ENCODE peak calls at places on chromosomes 13 and 19, in four cellular contexts. One of them, this sample, is unnamed.

GRCh38 chr19:41746593-41747227 is 8.6 kb upstream of the CEACAM6 start:
- DNase-seq in tibial nerve: no peak
- DNase-seq in activated CD8-positive, alpha-beta memory T cell treated with anti-CD3 and anti-CD28 coated beads for 1 hour: no peak
- DNase-seq in ascending aorta: no peak
- DNase-seq in this sample: no peak

GRCh38 chr13:67224148-67224846 is 5.8 kb downstream of the PCDH9 start:
- DNase-seq in activated CD8-positive, alpha-beta memory T cell treated with anti-CD3 and anti-CD28 coated beads for 1 hour: no peak
- DNase-seq in tibial nerve: peak; percentile 75
- DNase-seq in ascending aorta: peak; percentile 76
- DNase-seq in this sample: peak; percentile 82

GRCh38 chr19:16273005-16273404 is 51.6 kb upstream of the KLF2 start:
- DNase-seq in activated CD8-positive, alpha-beta memory T cell treated with anti-CD3 and anti-CD28 coated beads for 1 hour: no peak
- DNase-seq in ascending aorta: no peak
- DNase-seq in tibial nerve: no peak
- DNase-seq in this sample: no peak

GRCh38 chr13:77113496-77113895 is 86.5 kb upstream of the FBXL3 start:
- DNase-seq in ascending aorta: no peak
- DNase-seq in tibial nerve: no peak
- DNase-seq in activated CD8-positive, alpha-beta memory T cell treated with anti-CD3 and anti-CD28 coated beads for 1 hour: no peak
- DNase-seq in this sample: no peak

GRCh38 chr13:99344610-99345208 is 37.5 kb upstream of the GPR183 start:
- DNase-seq in ascending aorta: no peak
- DNase-seq in activated CD8-positive, alpha-beta memory T cell treated with anti-CD3 and anti-CD28 coated beads for 1 hour: no peak
- DNase-seq in tibial nerve: no peak
- DNase-seq in this sample: no peak

GRCh38 chr13:92719868-92720267 is 506.7 kb upstream of the GPC6 start:
- DNase-seq in tibial nerve: no peak
- DNase-seq in activated CD8-positive, alpha-beta memory T cell treated with anti-CD3 and anti-CD28 coated beads for 1 hour: no peak
- DNase-seq in ascending aorta: no peak
- DNase-seq in this sample: no peak

GRCh38 chr13:20492641-20493040 is 33.0 kb downstream of the CRYL1 start:
- DNase-seq in ascending aorta: no peak
- DNase-seq in tibial nerve: no peak
- DNase-seq in activated CD8-positive, alpha-beta memory T cell treated with anti-CD3 and anti-CD28 coated beads for 1 hour: no peak
- DNase-seq in this sample: no peak

GRCh38 chr19:12843999-12844732 is 5.9 kb downstream of the MAST1 start:
- DNase-seq in tibial nerve: no peak
- DNase-seq in activated CD8-positive, alpha-beta memory T cell treated with anti-CD3 and anti-CD28 coated beads for 1 hour: no peak
- DNase-seq in ascending aorta: no peak
- DNase-seq in this sample: no peak

GRCh38 chr13:46332772-46333171 is 54.3 kb downstream of the RUBCNL start:
- DNase-seq in ascending aorta: no peak
- DNase-seq in tibial nerve: no peak
- DNase-seq in activated CD8-positive, alpha-beta memory T cell treated with anti-CD3 and anti-CD28 coated beads for 1 hour: no peak
- DNase-seq in this sample: no peak

GRCh38 chr19:18742838-18743237 is 48.3 kb downstream of the COMP start:
- DNase-seq in ascending aorta: no peak
- DNase-seq in activated CD8-positive, alpha-beta memory T cell treated with anti-CD3 and anti-CD28 coated beads for 1 hour: no peak
- DNase-seq in tibial nerve: no peak
- DNase-seq in this sample: no peak

GRCh38 chr19:45637890-45638667 is 1.1 kb downstream of the EML2 start:
- DNase-seq in tibial nerve: no peak
- DNase-seq in ascending aorta: no peak
- DNase-seq in activated CD8-positive, alpha-beta memory T cell treated with anti-CD3 and anti-CD28 coated beads for 1 hour: no peak
- DNase-seq in this sample: no peak

GRCh38 chr13:29594310-29594709 is 1.2 kb downstream of the SLC7A1 start:
- DNase-seq in ascending aorta: peak; percentile 77
- DNase-seq in activated CD8-positive, alpha-beta memory T cell treated with anti-CD3 and anti-CD28 coated beads for 1 hour: no peak
- DNase-seq in tibial nerve: no peak
- DNase-seq in this sample: no peak

GRCh38 chr13:93882086-93882651 is 597.3 kb downstream of the DCT start:
- DNase-seq in activated CD8-positive, alpha-beta memory T cell treated with anti-CD3 and anti-CD28 coated beads for 1 hour: no peak
- DNase-seq in tibial nerve: no peak
- DNase-seq in ascending aorta: no peak
- DNase-seq in this sample: no peak

GRCh38 chr13:29483211-29483610 is 112.3 kb downstream of the SLC7A1 start:
- DNase-seq in ascending aorta: peak; percentile 24
- DNase-seq in tibial nerve: no peak
- DNase-seq in activated CD8-positive, alpha-beta memory T cell treated with anti-CD3 and anti-CD28 coated beads for 1 hour: no peak
- DNase-seq in this sample: peak; percentile 51